ENCODE peak calls at places on chromosomes 11 and 22, in eight cellular contexts. Z is NCI-H1417, F is endothelial cell, V is mucosa of gallbladder, T is GM13977, R is Calu3, X is AG08396, E is G401. P is an unnamed sample.

GRCh38 chr11:94768602-94769511 is 701 bp downstream of the AMOTL1 start:
- DNase-seq in Z (peak), R (peak), E (peak), T (peak), F (peak), V (no peak), X (peak), P (no peak)

GRCh38 chr22:47572443-47572842 is 810.0 kb downstream of the TBC1D22A start:
- DNase-seq in X (no peak), V (no peak), T (no peak), R (no peak), E (no peak), Z (no peak), F (no peak), P (no peak)

GRCh38 chr11:94938399-94939055 is 34.8 kb downstream of the CWC15 start:
- DNase-seq in F (no peak), V (no peak), E (peak), R (no peak), X (peak), Z (peak), T (no peak), P (peak)

GRCh38 chr11:8242113-8242475 is 21.6 kb downstream of the LMO1 start:
- DNase-seq in T (no peak), X (no peak), F (no peak), R (no peak), Z (no peak), V (no peak), E (no peak), P (no peak)

GRCh38 chr11:55914482-55914881 is at the start of gene OR5W2:
- DNase-seq in R (no peak), V (no peak), F (no peak), X (no peak), E (no peak), T (no peak), Z (no peak), P (no peak)

GRCh38 chr11:120820040-120820439 is 203.9 kb upstream of the TBCEL start:
- DNase-seq in R (no peak), F (no peak), T (no peak), Z (no peak), E (peak), V (no peak), X (no peak), P (no peak)

GRCh38 chr22:46736705-46737104 is 1.3 kb downstream of the CERK start:
- DNase-seq in T (no peak), F (no peak), X (no peak), V (no peak), R (no peak), Z (no peak), E (no peak), P (no peak)

GRCh38 chr11:77252555-77253270 is 48.8 kb downstream of the GDPD4 start:
- DNase-seq in Z (no peak), E (no peak), T (no peak), F (no peak), R (no peak), V (no peak), X (no peak), P (no peak)

GRCh38 chr11:17277024-17277584 is 565 bp downstream of the NUCB2 start:
- DNase-seq in T (peak), E (peak), Z (peak), R (no peak), V (no peak), F (no peak), X (peak), P (no peak)

GRCh38 chr11:62398011-62398994 is 20.5 kb upstream of the SCGB1A1 start:
- DNase-seq in Z (no peak), E (no peak), V (no peak), R (no peak), X (no peak), F (no peak), T (no peak), P (peak)

GRCh38 chr11:110935018-110935640 is 222.9 kb upstream of the ARHGAP20 start:
- DNase-seq in E (no peak), R (no peak), F (no peak), T (no peak), V (no peak), X (no peak), Z (no peak), P (no peak)

GRCh38 chr11:115653076-115653475 is 148.9 kb upstream of the CADM1 start:
- DNase-seq in Z (no peak), X (no peak), T (no peak), V (no peak), R (no peak), E (no peak), F (no peak), P (no peak)

GRCh38 chr11:68328374-68329091 is 16.1 kb downstream of the LRP5 start:
- DNase-seq in R (peak), F (peak), Z (no peak), E (no peak), T (no peak), V (no peak), X (no peak), P (no peak)

GRCh38 chr11:69437001-69437875 is 44.2 kb upstream of the LINC01488 start:
- DNase-seq in X (no peak), E (no peak), R (peak), F (no peak), Z (no peak), T (no peak), V (peak), P (no peak)

GRCh38 chr11:28524098-28524497 is 415.9 kb downstream of the METTL15 start:
- DNase-seq in X (no peak), Z (no peak), T (no peak), V (no peak), F (no peak), R (no peak), E (no peak), P (no peak)

GRCh38 chr11:124837491-124837856 is 27.8 kb upstream of the ROBO3 start:
- DNase-seq in R (peak), E (peak), V (peak), Z (peak), F (peak), T (peak), X (peak), P (peak)

GRCh38 chr11:9972917-9973504 is 309.1 kb downstream of the SWAP70 start:
- DNase-seq in X (peak), R (peak), F (peak), Z (peak), E (peak), V (peak), T (peak), P (peak)

GRCh38 chr11:123054301-123055065 is 7.5 kb downstream of the HSPA8 start:
- DNase-seq in E (peak), V (peak), X (peak), R (no peak), Z (peak), T (peak), F (peak), P (peak)

GRCh38 chr11:90250970-90251369 is 28.1 kb upstream of the CHORDC1 start:
- DNase-seq in Z (no peak), F (no peak), T (no peak), E (no peak), X (no peak), R (no peak), V (no peak), P (no peak)

GRCh38 chr22:21702700-21703683 is 32.6 kb downstream of the YPEL1 start:
- DNase-seq in X (no peak), Z (no peak), F (no peak), R (no peak), E (no peak), V (no peak), T (no peak), P (no peak)

GRCh38 chr11:28834877-28835276 is 726.7 kb downstream of the METTL15 start:
- DNase-seq in V (no peak), X (peak), E (no peak), Z (no peak), R (peak), T (no peak), F (no peak), P (no peak)

GRCh38 chr11:42462558-42463310 is 849.1 kb upstream of the API5 start:
- DNase-seq in E (no peak), V (no peak), R (no peak), F (no peak), X (no peak), Z (peak), T (no peak), P (no peak)

GRCh38 chr22:30867746-30868662 is 100.6 kb downstream of the MORC2 start:
- DNase-seq in V (no peak), Z (no peak), R (no peak), T (no peak), X (no peak), F (no peak), E (no peak), P (no peak)

GRCh38 chr22:45254789-45255261 is 14.1 kb upstream of the KIAA0930 start:
- DNase-seq in Z (no peak), T (no peak), V (no peak), X (no peak), E (no peak), R (no peak), F (no peak), P (no peak)

GRCh38 chr22:44667829-44668189 is 34.2 kb upstream of the PRR5 start:
- DNase-seq in T (no peak), R (no peak), Z (no peak), F (no peak), X (no peak), V (no peak), E (no peak), P (no peak)

GRCh38 chr22:49827853-49828598 is at the start of gene BRD1:
- DNase-seq in R (peak), F (peak), X (peak), T (peak), V (peak), E (peak), Z (peak), P (peak)

GRCh38 chr22:27804683-27805297 is 3.2 kb upstream of the MN1 start:
- DNase-seq in T (peak), R (peak), V (peak), F (peak), Z (peak), E (peak), X (peak), P (peak)

GRCh38 chr11:64897381-64898075 is 19.1 kb upstream of the EHD1 start:
- DNase-seq in E (no peak), V (no peak), T (no peak), X (no peak), R (no peak), Z (no peak), F (no peak), P (no peak)

GRCh38 chr11:119091966-119092879 is 7.5 kb downstream of the HMBS start:
- DNase-seq in T (no peak), V (no peak), X (no peak), F (no peak), Z (no peak), R (no peak), E (no peak), P (no peak)

GRCh38 chr11:61814958-61815789 is 1.6 kb downstream of the FADS1 start:
- DNase-seq in F (peak), E (peak), R (peak), T (peak), V (peak), Z (peak), X (peak), P (peak)

GRCh38 chr11:111531687-111532364 is 8.7 kb upstream of the LAYN start:
- DNase-seq in Z (no peak), V (no peak), X (peak), R (no peak), F (no peak), T (peak), E (peak), P (no peak)

GRCh38 chr22:19292262-19293230 is 1.0 kb upstream of the CLTCL1 start:
- DNase-seq in X (no peak), E (peak), T (no peak), R (no peak), Z (peak), V (no peak), F (no peak), P (no peak)